ENCODE peak calls at places on chromosomes 7 and 10, in seven cellular contexts. W is upper lobe of right lung, O is HFF-Myc, V is fibroblast of mammary gland, H is MM.1S, I is lower lobe of right lung, N is hepatocyte. J is an unnamed sample.

GRCh38 chr10:65323802-65324201 is 1602.0 kb upstream of the LRRTM3 start:
- DNase-seq in N (no peak), V (no peak), W (no peak), H (no peak), O (no peak), I (no peak), J (no peak)

GRCh38 chr10:14588084-14588937 is 186.4 kb downstream of the FAM107B start:
- DNase-seq in V (peak; percentile 88), W (no peak), N (peak; percentile 70), H (no peak), I (no peak), O (peak; percentile 98), J (peak; percentile 98)

GRCh38 chr7:153515359-153515758 is 536.8 kb upstream of the DPP6 start:
- DNase-seq in O (no peak), H (no peak), V (no peak), N (no peak), I (no peak), W (no peak), J (no peak)

GRCh38 chr7:116671111-116671510 is 885 bp upstream of the MET start:
- DNase-seq in H (no peak), I (no peak), N (no peak), O (no peak), W (no peak), V (no peak), J (no peak)

GRCh38 chr10:72831696-72832355 is 61.7 kb upstream of the OIT3 start:
- DNase-seq in V (no peak), W (no peak), H (no peak), N (no peak), I (no peak), O (no peak), J (no peak)

GRCh38 chr10:110989016-110989415 is 69.6 kb downstream of the SHOC2 start:
- DNase-seq in V (peak; percentile 77), I (no peak), N (no peak), H (no peak), O (no peak), W (no peak), J (peak; percentile 19)

GRCh38 chr10:97463363-97464132 is 17.6 kb downstream of the ZDHHC16 start:
- DNase-seq in O (peak; percentile 81), W (no peak), H (peak; percentile 48), N (peak; percentile 80), I (no peak), V (peak; percentile 96), J (peak; percentile 93)

GRCh38 chr7:20114463-20114862 is 102.7 kb downstream of the MACC1 start:
- DNase-seq in I (no peak), N (peak; percentile 8), O (no peak), W (no peak), V (peak; percentile 12), H (peak; percentile 75), J (peak; percentile 2)

GRCh38 chr7:79452032-79452494 is 1.4 kb downstream of the MAGI2 start:
- DNase-seq in V (peak; percentile 84), N (peak; percentile 93), I (peak; percentile 85), O (peak; percentile 55), H (no peak), W (peak; percentile 92), J (peak; percentile 96)

GRCh38 chr7:76386691-76387260 is 22.7 kb downstream of the SSC4D start:
- DNase-seq in V (peak; percentile 81), I (no peak), H (no peak), O (no peak), N (no peak), W (no peak), J (peak; percentile 36)

GRCh38 chr7:133512560-133512959 is 259.7 kb downstream of the EXOC4 start:
- DNase-seq in N (no peak), I (no peak), H (no peak), V (peak; percentile 95), O (no peak), W (no peak), J (peak; percentile 58)

DNA sequence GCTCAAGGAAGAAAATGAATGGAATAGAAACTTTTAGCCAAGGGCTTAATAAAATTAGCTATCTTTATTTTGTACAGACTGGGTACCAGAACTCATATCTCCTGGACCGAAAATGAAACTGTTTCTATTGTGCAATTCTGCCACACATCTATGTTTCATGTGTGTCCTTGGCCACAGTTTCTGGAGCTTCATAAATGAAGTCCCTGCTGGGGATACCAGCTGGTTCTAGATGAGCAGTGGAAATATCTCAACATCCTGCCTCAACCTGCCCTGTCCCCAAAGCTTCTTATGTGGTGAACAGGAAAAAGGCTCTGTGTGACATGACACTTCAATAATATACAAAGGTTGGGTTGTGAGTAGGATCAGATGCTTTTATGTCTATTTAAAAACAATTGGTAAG is 310.1 kb upstream of the SORCS1 start:
- DNase-seq in H (peak; percentile 62), I (no peak), O (no peak), W (no peak), V (no peak), N (no peak), J (no peak)
- H3K4me3 ChIP-seq in H (no peak overlapping the region), I (no peak overlapping the region), O (no peak overlapping the region), W (no peak overlapping the region), V (no peak overlapping the region), N (no peak overlapping the region), J (no peak overlapping the region)

GRCh38 chr10:76311752-76312699 is 880.6 kb downstream of the LRMDA start:
- DNase-seq in O (no peak), H (peak; percentile 21), I (no peak), W (peak; percentile 67), V (peak; percentile 45), N (peak; percentile 56), J (peak; percentile 44)
- TF ChIP-seq CTCF in O (peak; percentile 56), H (peak; percentile 36), I (peak; percentile 53), W (peak; percentile 64), V (peak; percentile 52), N (peak; percentile 48), J (peak; percentile 31)

GRCh38 chr7:130938661-130939060 is 204.7 kb upstream of the KLF14 start:
- DNase-seq in V (peak; percentile 54), N (no peak), H (no peak), W (no peak), I (no peak), O (no peak), J (no peak)
- H3K4me3 ChIP-seq in V (peak overlapping the region; percentile 73), N (no peak overlapping the region), H (no peak overlapping the region), W (no peak overlapping the region), I (no peak overlapping the region), O (no peak overlapping the region), J (no peak overlapping the region)

GRCh38 chr7:42930889-42931288 is 1.1 kb downstream of the PSMA2 start:
- DNase-seq in O (no peak), N (peak; percentile 13), H (no peak), I (no peak), V (no peak), W (no peak), J (peak; percentile 10)

GRCh38 chr7:42926204-42926603 is 5.8 kb downstream of the PSMA2 start:
- DNase-seq in O (no peak), H (no peak), I (no peak), N (no peak), W (no peak), V (no peak), J (no peak)

GRCh38 chr7:42929449-42929848 is 2.5 kb downstream of the PSMA2 start:
- DNase-seq in V (no peak), N (no peak), H (no peak), W (no peak), I (no peak), O (no peak), J (no peak)

GRCh38 chr7:42931447-42931833 is 534 bp downstream of the PSMA2 start:
- DNase-seq in V (no peak), I (no peak), H (peak; percentile 72), N (no peak), W (no peak), O (no peak), J (no peak)

DNA sequence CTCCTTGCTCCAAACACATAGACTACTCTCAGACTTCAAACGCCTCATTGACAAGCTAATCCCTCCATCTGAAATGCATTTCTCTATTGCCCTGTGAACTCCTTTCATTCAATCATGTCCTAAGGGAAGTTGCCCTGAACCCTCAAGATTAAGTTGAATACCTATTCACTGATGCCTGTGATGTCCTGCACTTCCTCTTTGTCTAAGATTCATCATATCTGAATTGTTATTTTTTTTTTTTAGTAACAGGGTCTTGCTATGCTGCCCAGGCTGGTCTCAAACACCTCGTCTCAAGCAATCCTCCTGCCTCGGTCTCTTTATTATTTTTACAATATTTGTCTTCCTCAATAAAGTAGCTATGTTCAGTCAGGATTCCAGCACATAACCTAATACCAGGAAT is 3.2 kb downstream of the PSMA2 start:
- DNase-seq in I (no peak), O (no peak), V (no peak), N (no peak), H (no peak), W (no peak), J (no peak)
- TF ChIP-seq CTCF in I (no peak), O (no peak), V (no peak), N (no peak), H (no peak), W (no peak), J (no peak)

DNA sequence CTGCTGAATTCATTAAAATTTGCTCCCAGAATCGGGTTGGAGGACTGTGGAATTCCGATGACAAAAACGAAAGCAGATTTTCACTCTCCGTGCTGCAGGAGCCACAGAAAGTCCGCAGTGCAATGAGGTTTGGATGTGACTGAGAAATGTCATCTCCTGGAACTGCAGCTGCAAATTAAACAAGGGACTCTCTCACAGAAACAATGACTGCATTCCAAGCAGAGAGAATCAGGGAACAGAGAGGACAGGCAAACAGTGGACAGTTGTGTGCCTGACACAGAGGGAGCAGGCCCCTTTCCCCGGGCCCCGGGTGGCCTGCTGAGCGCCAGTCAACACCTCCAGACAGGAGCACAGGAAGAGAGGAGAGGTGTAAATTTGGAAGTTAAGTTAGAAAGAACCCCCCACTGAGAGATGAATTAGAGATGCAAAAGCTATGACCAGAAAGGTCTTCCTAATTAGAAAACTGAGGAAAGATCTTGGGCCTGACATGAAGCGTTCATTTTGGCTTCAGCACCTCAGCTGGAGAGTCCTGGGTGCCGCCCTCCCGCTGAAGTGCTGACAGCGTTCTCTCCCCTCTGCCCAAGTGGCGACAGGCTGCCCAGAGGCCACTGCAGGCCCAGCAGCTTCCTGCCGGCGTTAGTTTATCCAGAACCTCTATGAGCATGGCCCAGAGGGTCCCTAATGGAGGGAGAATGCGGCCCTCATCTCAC is 108.8 kb downstream of the C10orf90 start:
- DNase-seq in N (no peak), W (no peak), H (no peak), I (no peak), O (no peak), V (no peak), J (peak; percentile 42)
- H3K4me3 ChIP-seq in N (no peak overlapping the region), W (peak overlapping the region; percentile 11), H (peak overlapping the region; percentile 33), I (no peak overlapping the region), O (no peak overlapping the region), V (no peak overlapping the region), J (peak overlapping the region; percentile 34)

DNA sequence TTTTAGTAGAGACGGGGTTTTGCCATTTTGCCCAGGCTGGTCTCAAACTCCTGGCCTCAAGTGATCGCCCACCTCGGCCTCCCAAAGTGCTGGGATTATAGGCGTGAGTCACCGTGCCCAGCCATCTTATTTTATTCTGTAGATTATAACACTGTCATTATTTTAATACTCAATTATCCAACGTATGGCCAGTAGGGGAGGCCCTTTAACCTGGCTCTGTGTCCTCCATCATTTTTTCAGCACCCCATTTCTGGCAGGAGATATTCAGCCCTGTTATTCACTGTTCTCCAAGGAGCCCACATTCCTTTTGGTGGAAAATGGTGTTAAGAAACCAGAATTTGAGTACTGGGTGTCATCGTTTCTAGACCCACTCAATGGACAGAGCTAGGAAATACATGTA is 31.5 kb downstream of the PDSS1 start:
- DNase-seq in N (no peak), V (no peak), O (no peak), W (no peak), I (no peak), H (no peak), J (no peak)
- TF ChIP-seq CTCF in N (no peak), V (no peak), O (peak; percentile 11), W (no peak), I (no peak), H (peak; percentile 13), J (no peak)

GRCh38 chr10:23310443-23310842 is 34.2 kb downstream of the C10orf67 start:
- DNase-seq in V (no peak), N (no peak), I (no peak), W (no peak), O (no peak), H (no peak), J (no peak)
- H3K4me3 ChIP-seq in V (no peak overlapping the region), N (no peak overlapping the region), I (no peak overlapping the region), W (no peak overlapping the region), O (no peak overlapping the region), H (no peak overlapping the region), J (no peak overlapping the region)

J was measured in foreskin fibroblast.